ENCODE peak calls at places on chromosomes 2 and 18, in five cellular contexts. V, T, Q, X and W are unnamed samples.

GRCh38 chr2:105385703-105386540 is 12.9 kb downstream of the FHL2 start:
- DNase-seq in T (no peak), V (no peak), X (no peak), Q (no peak), W (no peak)

GRCh38 chr2:168346725-168347477 is 99.5 kb upstream of the STK39 start:
- DNase-seq in X (peak), Q (peak), V (peak), T (peak), W (peak)

GRCh38 chr18:14781671-14782070 is 33.7 kb downstream of the ANKRD30B start:
- DNase-seq in Q (no peak), V (no peak), T (no peak), X (no peak), W (no peak)

GRCh38 chr2:71743995-71744675 is 290.8 kb downstream of the DYSF start:
- DNase-seq in V (no peak), Q (peak), T (no peak), X (no peak), W (no peak)

GRCh38 chr2:39368846-39369245 is 68.2 kb downstream of the MAP4K3 start:
- DNase-seq in V (no peak), X (no peak), T (no peak), Q (no peak), W (no peak)

GRCh38 chr2:102619414-102620319 is at the start of gene SLC9A2:
- DNase-seq in X (peak), T (no peak), Q (no peak), V (peak), W (no peak)

GRCh38 chr18:48060947-48061346 is 130.5 kb upstream of the SMAD2 start:
- DNase-seq in V (no peak), Q (no peak), X (no peak), T (no peak), W (no peak)

GRCh38 chr2:45789317-45789716 is 137.8 kb downstream of the PRKCE start:
- DNase-seq in Q (no peak), T (no peak), X (no peak), V (peak), W (no peak)

GRCh38 chr2:98295721-98296414 is 50.4 kb upstream of the CNGA3 start:
- DNase-seq in Q (no peak), X (no peak), T (no peak), V (no peak), W (peak)

GRCh38 chr2:196677404-196677803 is 37.9 kb downstream of the CCDC150 start:
- DNase-seq in V (no peak), Q (peak), X (peak), T (no peak), W (peak)

GRCh38 chr2:129231924-129232323 is 747.5 kb upstream of the RAB6C start:
- DNase-seq in X (no peak), Q (no peak), T (no peak), V (no peak), W (no peak)

GRCh38 chr2:216819766-216820165 is 40.1 kb downstream of the TNP1 start:
- DNase-seq in T (no peak), X (no peak), V (no peak), Q (no peak), W (no peak)

GRCh38 chr2:127225186-127225960 is 5.3 kb upstream of the CYP27C1 start:
- DNase-seq in Q (no peak), X (peak), T (no peak), V (no peak), W (peak)